ENCODE peak calls at places on chromosomes 1 and 21, in six cellular contexts. Z is T-cell; S is left ventricle myocardium inferior; T is T-helper 2 cell; W is activated naive CD4-positive, alpha-beta T cell; X is stimulated activated CD4-positive, alpha-beta T cell treated with anti-CD3 and anti-CD28 coated beads, Interleukin-15, amount 100 ng/mL, for 48 hours. I is an unnamed sample.

GRCh38 chr1:154955039-154955717 is 721 bp downstream of the PBXIP1 start:
- DNase-seq in Z (peak), S (no peak), T (peak), W (peak), X (peak), I (no peak)

GRCh38 chr1:81654147-81654546 is 146.6 kb upstream of the ADGRL2 start:
- DNase-seq in Z (no peak), S (no peak), T (no peak), W (no peak), X (no peak), I (no peak)

GRCh38 chr1:219927956-219928790 is at the start of gene SLC30A10:
- DNase-seq in Z (no peak), S (no peak), T (peak), W (no peak), X (no peak), I (peak)

GRCh38 chr1:176626572-176627061 is 163.6 kb downstream of the PAPPA2 start:
- DNase-seq in Z (no peak), S (no peak), T (no peak), W (no peak), X (no peak), I (no peak)

GRCh38 chr1:7922301-7922700 is 18.3 kb downstream of the TNFRSF9 start:
- DNase-seq in Z (no peak), S (no peak), T (no peak), W (no peak), X (no peak), I (no peak)

GRCh38 chr1:182430263-182431068 is 19.5 kb upstream of the RGSL1 start:
- DNase-seq in Z (peak), S (no peak), T (peak), W (no peak), X (peak), I (no peak)

GRCh38 chr1:101846820-101847219 is 149.9 kb downstream of the OLFM3 start:
- DNase-seq in Z (no peak), S (no peak), T (no peak), W (no peak), X (no peak), I (no peak)

GRCh38 chr1:17632541-17633193 is 93.2 kb downstream of the ARHGEF10L start:
- DNase-seq in Z (no peak), S (no peak), T (no peak), W (no peak), X (no peak), I (no peak)

GRCh38 chr1:99548924-99549605 is 96.8 kb upstream of the PALMD start:
- DNase-seq in Z (no peak), S (peak), T (no peak), W (no peak), X (no peak), I (no peak)

GRCh38 chr1:4022715-4023114 is 122.6 kb upstream of the C1orf174 start:
- DNase-seq in Z (no peak), S (no peak), T (no peak), W (no peak), X (no peak), I (no peak)

GRCh38 chr1:2627746-2628145 is 5.1 kb downstream of the MMEL1 start:
- DNase-seq in Z (no peak), S (no peak), T (no peak), W (no peak), X (no peak), I (no peak)

GRCh38 chr1:153638261-153638660 is 4.4 kb downstream of the CHTOP start:
- DNase-seq in Z (no peak), S (no peak), T (no peak), W (no peak), X (no peak), I (no peak)

GRCh38 chr1:118933051-118933781 is 54.9 kb downstream of the TBX15 start:
- DNase-seq in Z (no peak), S (no peak), T (no peak), W (no peak), X (no peak), I (no peak)

GRCh38 chr1:64956241-64956640 is 10.1 kb downstream of the JAK1 start:
- DNase-seq in Z (no peak), S (no peak), T (no peak), W (no peak), X (no peak), I (no peak)

GRCh38 chr1:64357376-64357775 is 112.6 kb upstream of the CACHD1 start:
- DNase-seq in Z (no peak), S (no peak), T (no peak), W (no peak), X (no peak), I (no peak)

GRCh38 chr21:23960769-23961168 is 1646.5 kb downstream of the MRPL39 start:
- DNase-seq in Z (no peak), S (no peak), T (no peak), W (no peak), X (no peak), I (peak)

GRCh38 chr1:171606402-171606941 is 15.6 kb upstream of the MYOCOS start:
- DNase-seq in Z (no peak), S (no peak), T (no peak), W (no peak), X (no peak), I (no peak)

GRCh38 chr1:78419309-78419708 is 71.5 kb upstream of the PTGFR start:
- DNase-seq in Z (no peak), S (no peak), T (no peak), W (no peak), X (no peak), I (no peak)

GRCh38 chr1:9350011-9350907 is 57.6 kb downstream of the SPSB1 start:
- DNase-seq in Z (no peak), S (peak), T (no peak), W (no peak), X (no peak), I (no peak)

GRCh38 chr1:27861436-27861835 is 10.9 kb upstream of the THEMIS2 start:
- DNase-seq in Z (no peak), S (no peak), T (no peak), W (no peak), X (no peak), I (no peak)

GRCh38 chr1:86811128-86811527 is 102.8 kb downstream of the SELENOF start:
- DNase-seq in Z (no peak), S (no peak), T (no peak), W (no peak), X (no peak), I (no peak)

GRCh38 chr1:168082008-168082876 is 54.5 kb downstream of the GPR161 start:
- DNase-seq in Z (peak), S (peak), T (peak), W (peak), X (peak), I (peak)

GRCh38 chr1:34549199-34549598 is 205.6 kb upstream of the GJB5 start:
- DNase-seq in Z (no peak), S (no peak), T (no peak), W (no peak), X (no peak), I (no peak)

GRCh38 chr1:37719572-37720195 is 27.4 kb downstream of the CDCA8 start:
- DNase-seq in Z (no peak), S (no peak), T (peak), W (no peak), X (no peak), I (no peak)

GRCh38 chr1:182829285-182829932 is 9.7 kb upstream of the DHX9 start:
- DNase-seq in Z (no peak), S (no peak), T (no peak), W (no peak), X (no peak), I (no peak)

GRCh38 chr1:117669572-117669971 is 63.7 kb downstream of the TENT5C start:
- DNase-seq in Z (no peak), S (peak), T (no peak), W (no peak), X (no peak), I (no peak)

GRCh38 chr1:162018418-162018817 is 5.3 kb downstream of the OLFML2B start:
- DNase-seq in Z (no peak), S (no peak), T (no peak), W (no peak), X (no peak), I (no peak)

GRCh38 chr1:187038789-187039188 is 210.0 kb downstream of the PLA2G4A start:
- DNase-seq in Z (no peak), S (no peak), T (peak), W (no peak), X (no peak), I (no peak)

GRCh38 chr1:2429780-2430591 is 17.6 kb upstream of the PEX10 start:
- DNase-seq in Z (no peak), S (no peak), T (no peak), W (no peak), X (no peak), I (no peak)

GRCh38 chr1:171389176-171389575 is 75.2 kb downstream of the FMO4 start:
- DNase-seq in Z (no peak), S (no peak), T (no peak), W (no peak), X (no peak), I (no peak)

GRCh38 chr21:44528634-44528995 is 11.4 kb downstream of the KRTAP10-1 start:
- DNase-seq in Z (no peak), S (no peak), T (no peak), W (no peak), X (no peak), I (no peak)

GRCh38 chr1:204896787-204897469 is 26.3 kb downstream of the NFASC start:
- DNase-seq in Z (no peak), S (no peak), T (no peak), W (no peak), X (no peak), I (no peak)

GRCh38 chr1:185653615-185654014 is 80.6 kb upstream of the HMCN1 start:
- DNase-seq in Z (no peak), S (no peak), T (no peak), W (no peak), X (no peak), I (no peak)

GRCh38 chr1:156126701-156127534 is 12.4 kb downstream of the LMNA start:
- DNase-seq in Z (peak), S (peak), T (peak), W (no peak), X (peak), I (no peak)

I was measured in NCI-H1930.